ENCODE peak calls at places on chromosomes 13 and 19, in eight cellular contexts. D is uterus, F is transverse colon, Q is IMR-90, I is spleen, N is adrenal gland, X is ovary, K is heart left ventricle. Y is an unnamed sample.

GRCh38 chr13:73056054-73056962 is 2.5 kb upstream of the KLF5 start:
- DNase-seq in I (no peak), K (no peak), F (no peak), D (no peak), X (no peak), N (no peak), Q (peak), Y (no peak)

GRCh38 chr13:42190529-42190928 is 81.4 kb upstream of the AKAP11 start:
- DNase-seq in N (no peak), I (no peak), X (no peak), D (no peak), K (no peak), Q (no peak), F (no peak), Y (no peak)

GRCh38 chr13:72959643-72960042 is 99.2 kb upstream of the KLF5 start:
- DNase-seq in I (no peak), K (no peak), N (no peak), X (no peak), Q (peak), F (no peak), D (no peak), Y (no peak)

GRCh38 chr19:50510121-50510670 is 795 bp downstream of the JOSD2 start:
- DNase-seq in I (peak), F (no peak), K (no peak), X (peak), Q (no peak), D (no peak), N (peak), Y (no peak)

GRCh38 chr19:18612772-18613588 is at the start of gene TMEM59L:
- DNase-seq in I (peak), D (no peak), Q (no peak), N (no peak), X (no peak), K (peak), F (no peak), Y (no peak)

GRCh38 chr19:58001895-58002369 is 688 bp downstream of the ZNF606 start:
- DNase-seq in X (no peak), I (no peak), F (peak), N (peak), K (no peak), Q (peak), D (no peak), Y (peak)

GRCh38 chr13:40508112-40508511 is 158.3 kb downstream of the FOXO1 start:
- DNase-seq in X (no peak), K (no peak), F (no peak), Q (no peak), I (no peak), N (no peak), D (peak), Y (no peak)

GRCh38 chr19:29806098-29806866 is 5.5 kb upstream of the CCNE1 start:
- DNase-seq in N (peak), I (peak), X (peak), Q (peak), K (peak), D (no peak), F (no peak), Y (peak)

GRCh38 chr19:41646589-41647204 is 19.8 kb upstream of the CEACAM4 start:
- DNase-seq in X (no peak), N (peak), F (no peak), Q (no peak), K (no peak), I (peak), D (no peak), Y (peak)

GRCh38 chr13:74990992-74991391 is 491.0 kb downstream of the TBC1D4 start:
- DNase-seq in D (no peak), I (no peak), N (no peak), F (no peak), K (no peak), X (no peak), Q (no peak), Y (no peak)

GRCh38 chr19:4447327-4448146 is 10.1 kb downstream of the UBXN6 start:
- DNase-seq in K (no peak), F (no peak), X (no peak), N (no peak), Q (no peak), I (no peak), D (no peak), Y (no peak)

GRCh38 chr19:44746946-44747738 is 1.4 kb upstream of the BCL3 start:
- DNase-seq in F (peak), N (peak), X (peak), Q (peak), D (peak), I (peak), K (peak), Y (peak)

GRCh38 chr13:51646041-51646670 is 61.9 kb downstream of the WDFY2 start:
- DNase-seq in I (no peak), F (no peak), X (no peak), N (no peak), Q (no peak), K (no peak), D (no peak), Y (no peak)

GRCh38 chr19:48887861-48888612 is 10.5 kb downstream of the TULP2 start:
- DNase-seq in X (no peak), I (no peak), F (no peak), N (no peak), D (no peak), Q (no peak), K (no peak), Y (no peak)

GRCh38 chr13:39820606-39821005 is 165.1 kb downstream of the COG6 start:
- DNase-seq in N (no peak), X (no peak), K (no peak), Q (no peak), I (no peak), D (no peak), F (no peak), Y (no peak)

GRCh38 chr19:51688665-51689571 is 4.2 kb upstream of the SPACA6 start:
- DNase-seq in I (peak), X (peak), D (peak), K (peak), N (peak), F (peak), Q (peak), Y (peak)
- TF ChIP-seq POLR2A in I (no peak), X (peak), D (peak), K (peak), N (no peak), F (peak), Q (peak), Y (no peak)

GRCh38 chr19:53365899-53366493 is 491 bp downstream of the ZNF525 start:
- DNase-seq in X (peak), N (no peak), D (no peak), K (peak), F (peak), Q (no peak), I (peak), Y (peak)

DNA sequence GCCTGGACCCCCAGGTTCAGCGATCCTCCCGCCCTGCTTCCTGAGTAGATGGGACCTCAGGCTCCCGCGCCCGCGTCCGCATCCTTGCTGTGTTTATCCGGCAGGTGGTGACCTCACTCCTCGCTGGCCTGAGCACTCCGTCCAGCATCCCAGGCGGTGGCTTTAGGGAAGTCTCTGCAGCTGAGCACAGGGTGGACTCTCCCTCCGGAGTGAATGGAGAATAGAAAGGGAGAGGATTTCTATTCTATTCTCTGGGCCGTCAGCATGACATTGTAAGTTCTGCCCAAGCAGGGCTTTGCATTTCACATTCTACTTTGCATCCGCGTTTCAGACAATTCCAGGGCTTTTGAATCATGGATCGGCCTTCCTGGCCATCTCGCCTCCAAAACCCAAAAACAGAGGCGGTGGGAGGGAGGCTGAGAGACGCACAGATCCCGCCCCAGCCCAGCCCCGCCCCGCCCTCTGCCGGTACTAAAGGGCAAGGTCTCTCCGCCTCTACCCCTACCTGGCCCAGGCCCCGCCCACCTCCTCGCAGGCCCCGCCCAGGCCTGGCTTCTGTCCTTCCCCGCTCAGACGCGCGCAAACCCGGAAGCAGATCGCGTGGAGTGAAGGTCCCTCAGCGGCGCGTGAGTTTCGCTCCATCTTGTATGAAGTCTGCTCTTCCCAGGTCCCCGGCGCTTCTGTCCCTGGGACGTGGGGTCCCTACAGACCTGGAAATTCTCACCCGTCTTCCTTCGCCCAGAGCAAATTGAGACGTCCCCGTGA is at the start of gene ZNF525:
- DNase-seq in I (peak), K (peak), N (peak), Q (peak), D (peak), X (peak), F (peak), Y (peak)
- TF ChIP-seq POLR2A in I (no peak), K (peak), N (no peak), Q (peak), D (peak), X (no peak), F (peak), Y (peak)

GRCh38 chr19:55545443-55545842 is at the start of gene SBK3:
- DNase-seq in I (no peak), F (no peak), Q (no peak), N (no peak), D (no peak), K (no peak), X (no peak), Y (no peak)
- TF ChIP-seq POLR2A in I (no peak), F (no peak), Q (no peak), N (no peak), D (no peak), K (no peak), X (no peak), Y (no peak)

DNA sequence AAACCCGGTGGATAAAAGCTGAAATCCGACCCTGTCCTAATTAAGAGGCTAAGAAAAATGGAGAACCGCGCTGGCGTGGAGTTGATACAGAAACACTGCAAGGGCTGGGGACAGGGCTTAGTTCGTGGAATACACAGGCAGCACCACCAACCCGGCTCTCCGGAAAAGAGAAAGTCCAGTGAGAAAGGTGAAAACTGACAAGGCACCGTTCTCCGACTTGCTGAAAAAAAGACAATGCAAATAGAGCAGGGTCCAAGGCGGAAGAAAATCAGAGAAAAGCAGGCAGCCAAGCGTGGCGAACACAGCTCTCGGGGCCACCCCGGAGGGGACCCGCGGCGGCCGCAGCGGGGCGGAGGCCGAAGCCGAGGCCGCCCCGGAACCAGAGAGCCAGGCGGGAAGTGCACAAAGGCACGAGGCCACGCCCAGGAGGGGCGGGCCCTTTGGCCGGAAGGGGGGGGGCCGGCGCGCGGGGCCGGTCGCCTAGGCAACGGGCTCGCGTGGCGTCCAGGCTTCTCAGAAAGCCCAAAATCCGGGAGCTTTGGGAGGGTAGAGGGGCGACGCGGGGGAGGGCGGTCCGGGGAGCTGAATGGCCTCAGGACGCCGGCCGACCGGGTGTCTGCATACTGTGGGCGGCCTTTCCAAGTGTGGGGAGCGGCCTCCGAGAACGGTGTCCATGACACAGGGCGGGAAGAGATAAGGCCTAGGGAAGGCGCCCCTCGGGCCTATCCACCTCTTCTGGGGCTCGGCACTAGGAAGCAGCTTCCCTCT is 1.2 kb upstream of the ING1 start:
- DNase-seq in D (peak), N (peak), X (peak), Q (peak), K (peak), I (peak), F (peak), Y (peak)
- TF ChIP-seq POLR2A in D (peak), N (peak), X (peak), Q (peak), K (peak), I (peak), F (peak), Y (peak)

DNA sequence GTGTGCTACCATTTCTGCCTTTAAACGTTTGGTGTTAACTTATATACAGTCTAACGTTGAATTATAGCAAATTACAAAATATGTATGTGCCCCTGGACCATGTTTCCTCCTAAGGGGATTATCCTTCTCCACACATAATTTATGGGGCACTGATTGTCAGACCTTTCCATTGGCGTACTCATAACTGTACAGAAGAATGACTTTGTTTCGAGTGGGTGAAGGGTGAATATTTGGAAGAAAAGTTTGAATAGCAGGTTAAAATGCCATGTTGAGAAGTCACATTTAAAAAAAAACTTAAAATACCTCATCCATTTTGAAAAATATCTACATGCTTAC is 58.8 kb downstream of the SLC10A2 start:
- DNase-seq in D (no peak), Q (no peak), I (no peak), K (no peak), N (no peak), X (no peak), F (no peak), Y (no peak)
- TF ChIP-seq POLR2A in D (no peak), Q (no peak), I (no peak), K (no peak), N (no peak), X (no peak), F (no peak), Y (no peak)

Y was measured in erythroblast.